ENCODE peak calls at places on chromosomes 12 and 14, in nine cellular contexts. I is AG10803; H is stimulated activated CD4-positive, alpha-beta T cell treated with anti-CD3 and anti-CD28 coated beads, Interleukin-2, amount 100 ng/mL, for 48 hours; Z is IMR-90; W is GM04504; K is T-cell; B is upper lobe of right lung; G is kidney tubule cell; A is ureter. S is an unnamed sample.

GRCh38 chr14:56811596-56812363 is 1.5 kb upstream of the OTX2 start:
- DNase-seq in H (no peak), I (no peak), G (no peak), A (no peak), B (no peak), Z (no peak), K (no peak), W (no peak), S (no peak)

GRCh38 chr12:54977155-54977554 is 7.4 kb downstream of the TESPA1 start:
- DNase-seq in G (peak; percentile 88), A (no peak), K (no peak), W (peak; percentile 36), H (no peak), B (no peak), Z (peak; percentile 56), I (peak; percentile 85), S (peak; percentile 75)

GRCh38 chr12:124767075-124767821 is 96.4 kb downstream of the SCARB1 start:
- DNase-seq in W (no peak), H (peak; percentile 93), B (peak; percentile 89), I (peak; percentile 51), A (peak; percentile 81), K (peak; percentile 79), G (peak; percentile 78), Z (peak; percentile 53), S (peak; percentile 78)

GRCh38 chr14:42002139-42002538 is 395.5 kb downstream of the LRFN5 start:
- DNase-seq in H (no peak), W (no peak), K (no peak), I (peak; percentile 2), A (no peak), B (no peak), G (no peak), Z (peak; percentile 39), S (no peak)

GRCh38 chr14:88990856-88991255 is 166.4 kb downstream of the TTC8 start:
- DNase-seq in B (no peak), W (no peak), Z (no peak), K (no peak), I (no peak), A (no peak), H (no peak), G (no peak), S (no peak)

GRCh38 chr14:99352688-99353280 is 80.8 kb upstream of the BCL11B start:
- DNase-seq in K (no peak), W (no peak), A (no peak), G (no peak), I (no peak), H (no peak), Z (no peak), B (peak; percentile 40), S (no peak)

GRCh38 chr12:89344862-89345202 is 7.5 kb downstream of the DUSP6 start:
- DNase-seq in Z (no peak), W (no peak), B (no peak), I (no peak), G (no peak), K (no peak), A (no peak), H (no peak), S (no peak)

GRCh38 chr14:56487090-56487667 is 92.4 kb upstream of the TMEM260 start:
- DNase-seq in A (no peak), I (peak; percentile 22), H (no peak), B (no peak), K (no peak), Z (peak; percentile 32), G (peak; percentile 14), W (no peak), S (peak; percentile 59)

GRCh38 chr14:64235652-64236640 is 58.2 kb downstream of the ESR2 start:
- DNase-seq in K (no peak), H (no peak), I (no peak), Z (no peak), G (peak; percentile 25), W (no peak), A (peak; percentile 30), B (no peak), S (no peak)

GRCh38 chr12:29547151-29547561 is 49.7 kb upstream of the OVCH1 start:
- DNase-seq in W (peak; percentile 44), H (no peak), I (peak; percentile 60), A (no peak), B (no peak), Z (peak; percentile 85), K (no peak), G (no peak), S (peak; percentile 43)

GRCh38 chr12:11927311-11927935 is 143.3 kb upstream of the BCL2L14 start:
- DNase-seq in H (no peak), A (no peak), I (no peak), Z (peak; percentile 28), W (no peak), B (no peak), K (no peak), G (no peak), S (peak; percentile 79)

GRCh38 chr14:89029961-89030694 is 205.7 kb downstream of the TTC8 start:
- DNase-seq in I (no peak), K (no peak), H (no peak), W (no peak), G (peak; percentile 20), A (no peak), B (no peak), Z (no peak), S (no peak)

S was measured in cardiac fibroblast.